ENCODE peak calls at places on chromosome 2, in five cellular contexts. One of them, this sample, is unnamed.
A peak's percentile ranks its signal among the peaks of the same experiment; 100 is the strongest.

GRCh38 chr2:207286106-207286505 is 120.4 kb upstream of the KLF7 start:
- DNase-seq in upper lobe of right lung: no peak
- DNase-seq in suprapubic skin: no peak
- DNase-seq in small intestine: no peak
- DNase-seq in neural progenitor cell: no peak
- DNase-seq in this sample: no peak

GRCh38 chr2:46632349-46632748 is 153.0 kb downstream of the TMEM247 start:
- DNase-seq in upper lobe of right lung: no peak
- DNase-seq in suprapubic skin: no peak
- DNase-seq in neural progenitor cell: peak; percentile 28
- DNase-seq in small intestine: peak; percentile 48
- DNase-seq in this sample: peak; percentile 61

GRCh38 chr2:239826786-239827510 is 198.2 kb downstream of the NDUFA10 start:
- DNase-seq in small intestine: no peak
- DNase-seq in upper lobe of right lung: peak; percentile 48
- DNase-seq in neural progenitor cell: no peak
- DNase-seq in suprapubic skin: peak; percentile 46
- DNase-seq in this sample: no peak

GRCh38 chr2:186572705-186573104 is 17.2 kb upstream of the ITGAV start:
- DNase-seq in small intestine: no peak
- DNase-seq in upper lobe of right lung: no peak
- DNase-seq in neural progenitor cell: no peak
- DNase-seq in suprapubic skin: no peak
- DNase-seq in this sample: no peak

GRCh38 chr2:96970910-96971309 is 15.5 kb downstream of the FAM178B start:
- DNase-seq in suprapubic skin: no peak
- DNase-seq in neural progenitor cell: no peak
- DNase-seq in small intestine: no peak
- DNase-seq in upper lobe of right lung: peak; percentile 76
- DNase-seq in this sample: no peak

GRCh38 chr2:10806543-10806942 is 6.0 kb downstream of the PDIA6 start:
- DNase-seq in small intestine: no peak
- DNase-seq in upper lobe of right lung: no peak
- DNase-seq in neural progenitor cell: no peak
- DNase-seq in suprapubic skin: no peak
- DNase-seq in this sample: no peak

GRCh38 chr2:25829377-25829704 is 48.9 kb downstream of the ASXL2 start:
- DNase-seq in suprapubic skin: no peak
- DNase-seq in upper lobe of right lung: no peak
- DNase-seq in neural progenitor cell: no peak
- DNase-seq in small intestine: peak; percentile 11
- DNase-seq in this sample: no peak

GRCh38 chr2:134372611-134373131 is 118.8 kb downstream of the MGAT5 start:
- DNase-seq in neural progenitor cell: no peak
- DNase-seq in small intestine: no peak
- DNase-seq in suprapubic skin: no peak
- DNase-seq in upper lobe of right lung: no peak
- DNase-seq in this sample: peak; percentile 3

GRCh38 chr2:200329798-200330197 is 23.3 kb downstream of the SPATS2L start:
- DNase-seq in upper lobe of right lung: no peak
- DNase-seq in suprapubic skin: no peak
- DNase-seq in neural progenitor cell: no peak
- DNase-seq in small intestine: no peak
- DNase-seq in this sample: no peak

GRCh38 chr2:130822766-130823165 is 13.9 kb upstream of the ARHGEF4 start:
- DNase-seq in small intestine: no peak
- DNase-seq in upper lobe of right lung: peak; percentile 54
- DNase-seq in neural progenitor cell: no peak
- DNase-seq in suprapubic skin: no peak
- DNase-seq in this sample: no peak

GRCh38 chr2:216049452-216049851 is 32.2 kb downstream of the PECR start:
- DNase-seq in upper lobe of right lung: no peak
- DNase-seq in neural progenitor cell: no peak
- DNase-seq in small intestine: no peak
- DNase-seq in suprapubic skin: no peak
- DNase-seq in this sample: no peak

GRCh38 chr2:60821133-60821469 is 60.3 kb upstream of the REL start:
- DNase-seq in neural progenitor cell: no peak
- DNase-seq in upper lobe of right lung: no peak
- DNase-seq in small intestine: no peak
- DNase-seq in suprapubic skin: no peak
- DNase-seq in this sample: no peak

GRCh38 chr2:134410831-134411231 is 157.0 kb downstream of the MGAT5 start:
- DNase-seq in small intestine: no peak
- DNase-seq in upper lobe of right lung: no peak
- DNase-seq in neural progenitor cell: no peak
- DNase-seq in suprapubic skin: no peak
- DNase-seq in this sample: no peak

GRCh38 chr2:61380120-61380881 is 90.6 kb downstream of the USP34 start:
- DNase-seq in neural progenitor cell: no peak
- DNase-seq in suprapubic skin: no peak
- DNase-seq in small intestine: no peak
- DNase-seq in upper lobe of right lung: no peak
- DNase-seq in this sample: no peak

GRCh38 chr2:233351423-233351822 is 2.9 kb upstream of the DGKD start:
- DNase-seq in upper lobe of right lung: no peak
- DNase-seq in neural progenitor cell: no peak
- DNase-seq in suprapubic skin: no peak
- DNase-seq in small intestine: no peak
- DNase-seq in this sample: peak; percentile 76

GRCh38 chr2:47990503-47990902 is 84.2 kb upstream of the FBXO11 start:
- DNase-seq in neural progenitor cell: no peak
- DNase-seq in small intestine: no peak
- DNase-seq in upper lobe of right lung: no peak
- DNase-seq in suprapubic skin: no peak
- DNase-seq in this sample: no peak

GRCh38 chr2:217248312-217248935 is 388.6 kb upstream of the TNP1 start:
- DNase-seq in small intestine: no peak
- DNase-seq in neural progenitor cell: no peak
- DNase-seq in suprapubic skin: peak; percentile 66
- DNase-seq in upper lobe of right lung: peak; percentile 72
- DNase-seq in this sample: peak; percentile 64

GRCh38 chr2:217049931-217050330 is 190.1 kb upstream of the TNP1 start:
- DNase-seq in small intestine: no peak
- DNase-seq in suprapubic skin: no peak
- DNase-seq in neural progenitor cell: peak; percentile 9
- DNase-seq in upper lobe of right lung: no peak
- DNase-seq in this sample: no peak

GRCh38 chr2:64980192-64980591 is 9.0 kb upstream of the SLC1A4 start:
- DNase-seq in suprapubic skin: no peak
- DNase-seq in upper lobe of right lung: no peak
- DNase-seq in neural progenitor cell: no peak
- DNase-seq in small intestine: no peak
- DNase-seq in this sample: no peak

GRCh38 chr2:217653240-217653639 is 349.6 kb downstream of the TNS1 start:
- DNase-seq in small intestine: no peak
- DNase-seq in neural progenitor cell: no peak
- DNase-seq in upper lobe of right lung: peak; percentile 67
- DNase-seq in suprapubic skin: peak; percentile 84
- DNase-seq in this sample: peak; percentile 22

GRCh38 chr2:217559084-217559483 is 443.7 kb downstream of the TNS1 start:
- DNase-seq in upper lobe of right lung: no peak
- DNase-seq in small intestine: no peak
- DNase-seq in neural progenitor cell: no peak
- DNase-seq in suprapubic skin: no peak
- DNase-seq in this sample: no peak

GRCh38 chr2:233356546-233357308 is 2.4 kb downstream of the DGKD start:
- DNase-seq in suprapubic skin: no peak
- DNase-seq in neural progenitor cell: no peak
- DNase-seq in upper lobe of right lung: peak; percentile 52
- DNase-seq in small intestine: peak; percentile 40
- DNase-seq in this sample: no peak

GRCh38 chr2:207777124-207777523 is 7.4 kb upstream of the FZD5 start:
- DNase-seq in neural progenitor cell: no peak
- DNase-seq in suprapubic skin: no peak
- DNase-seq in upper lobe of right lung: no peak
- DNase-seq in small intestine: no peak
- DNase-seq in this sample: no peak

GRCh38 chr2:52933878-52934277 is 833.7 kb upstream of the CHAC2 start:
- DNase-seq in neural progenitor cell: no peak
- DNase-seq in suprapubic skin: no peak
- DNase-seq in small intestine: no peak
- DNase-seq in upper lobe of right lung: no peak
- DNase-seq in this sample: no peak

GRCh38 chr2:149657393-149657792 is 69.8 kb upstream of the MMADHC start:
- DNase-seq in upper lobe of right lung: no peak
- DNase-seq in suprapubic skin: no peak
- DNase-seq in neural progenitor cell: no peak
- DNase-seq in small intestine: no peak
- DNase-seq in this sample: peak; percentile 29

GRCh38 chr2:42879913-42880737 is 87.7 kb upstream of the HAAO start:
- DNase-seq in upper lobe of right lung: no peak
- DNase-seq in neural progenitor cell: no peak
- DNase-seq in suprapubic skin: peak; percentile 58
- DNase-seq in small intestine: no peak
- DNase-seq in this sample: no peak

GRCh38 chr2:39492095-39492590 is 55.1 kb upstream of the MAP4K3 start:
- DNase-seq in upper lobe of right lung: no peak
- DNase-seq in neural progenitor cell: no peak
- DNase-seq in small intestine: peak; percentile 53
- DNase-seq in suprapubic skin: no peak
- DNase-seq in this sample: peak; percentile 32

GRCh38 chr2:238742066-238742465 is 105.8 kb upstream of the TWIST2 start:
- DNase-seq in upper lobe of right lung: no peak
- DNase-seq in neural progenitor cell: no peak
- DNase-seq in suprapubic skin: no peak
- DNase-seq in small intestine: no peak
- DNase-seq in this sample: no peak

GRCh38 chr2:37985333-37985732 is 60.2 kb downstream of the RMDN2 start:
- DNase-seq in small intestine: no peak
- DNase-seq in neural progenitor cell: no peak
- DNase-seq in suprapubic skin: no peak
- DNase-seq in upper lobe of right lung: no peak
- DNase-seq in this sample: no peak

GRCh38 chr2:70085711-70086277 is 1.5 kb upstream of the PCBP1 start:
- DNase-seq in neural progenitor cell: no peak
- DNase-seq in suprapubic skin: peak; percentile 40
- DNase-seq in small intestine: no peak
- DNase-seq in upper lobe of right lung: no peak
- DNase-seq in this sample: no peak

GRCh38 chr2:32064021-32064678 is 794 bp downstream of the SPAST start:
- DNase-seq in suprapubic skin: no peak
- DNase-seq in small intestine: peak; percentile 30
- DNase-seq in upper lobe of right lung: no peak
- DNase-seq in neural progenitor cell: no peak
- DNase-seq in this sample: no peak

GRCh38 chr2:96800061-96800761 is 15.9 kb upstream of the CNNM3 start:
- DNase-seq in suprapubic skin: no peak
- DNase-seq in small intestine: no peak
- DNase-seq in neural progenitor cell: no peak
- DNase-seq in upper lobe of right lung: no peak
- DNase-seq in this sample: no peak

GRCh38 chr2:235607541-235608199 is 113.8 kb downstream of the AGAP1 start:
- DNase-seq in small intestine: no peak
- DNase-seq in upper lobe of right lung: no peak
- DNase-seq in neural progenitor cell: no peak
- DNase-seq in suprapubic skin: no peak
- DNase-seq in this sample: no peak

GRCh38 chr2:16312771-16313170 is 352.9 kb downstream of the CYRIA start:
- DNase-seq in upper lobe of right lung: no peak
- DNase-seq in suprapubic skin: no peak
- DNase-seq in neural progenitor cell: no peak
- DNase-seq in small intestine: no peak
- DNase-seq in this sample: no peak

GRCh38 chr2:9675369-9676351 is 44.9 kb upstream of the YWHAQ start:
- DNase-seq in suprapubic skin: no peak
- DNase-seq in small intestine: no peak
- DNase-seq in neural progenitor cell: peak; percentile 55
- DNase-seq in upper lobe of right lung: no peak
- DNase-seq in this sample: peak; percentile 95

GRCh38 chr2:152907046-152907445 is 188.6 kb downstream of the ARL6IP6 start:
- DNase-seq in suprapubic skin: no peak
- DNase-seq in upper lobe of right lung: no peak
- DNase-seq in small intestine: no peak
- DNase-seq in neural progenitor cell: no peak
- DNase-seq in this sample: no peak
- H3K4me1 ChIP-seq in suprapubic skin: no peaks in the 10 kb centered on the region
- H3K4me1 ChIP-seq in upper lobe of right lung: no peaks in the 10 kb centered on the region
- H3K4me1 ChIP-seq in small intestine: no peaks in the 10 kb centered on the region
- H3K4me1 ChIP-seq in neural progenitor cell: no peaks in the 10 kb centered on the region
- H3K4me1 ChIP-seq in this sample: no peaks in the 10 kb centered on the region

GRCh38 chr2:172447811-172448493 is 20.6 kb downstream of the ITGA6 start:
- DNase-seq in small intestine: peak; percentile 90
- DNase-seq in upper lobe of right lung: no peak
- DNase-seq in suprapubic skin: no peak
- DNase-seq in neural progenitor cell: no peak
- DNase-seq in this sample: no peak
- H3K4me1 ChIP-seq in small intestine: peaks cover 5% of the 10 kb centered on the region
- H3K4me1 ChIP-seq in upper lobe of right lung: peaks cover 15% of the 10 kb centered on the region
- H3K4me1 ChIP-seq in suprapubic skin: peaks cover 36% of the 10 kb centered on the region
- H3K4me1 ChIP-seq in neural progenitor cell: peaks cover 15% of the 10 kb centered on the region
- H3K4me1 ChIP-seq in this sample: peaks cover 22% of the 10 kb centered on the region

DNA sequence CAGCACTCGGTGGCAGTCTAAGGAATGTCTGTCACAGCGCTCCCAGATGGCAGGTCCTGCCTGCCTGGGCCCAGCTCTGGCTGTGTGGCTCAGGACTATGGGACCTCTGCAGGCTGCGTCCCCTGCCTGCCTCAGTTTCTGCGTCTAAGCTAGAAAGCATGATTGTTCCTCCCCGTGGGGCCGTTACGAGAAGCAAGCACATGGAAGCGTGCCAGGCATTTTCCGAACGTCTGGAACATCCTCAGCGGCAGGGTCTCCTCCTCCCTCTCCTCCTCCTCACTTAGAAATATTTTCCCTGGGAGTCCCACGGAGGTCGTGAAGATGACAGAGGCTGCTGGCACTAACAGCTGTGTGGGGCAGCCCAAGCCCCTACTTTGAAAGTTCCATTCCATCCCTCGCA is 43.3 kb downstream of the LRRFIP1 start:
- DNase-seq in small intestine: no peak
- DNase-seq in neural progenitor cell: no peak
- DNase-seq in suprapubic skin: no peak
- DNase-seq in upper lobe of right lung: peak; percentile 51
- DNase-seq in this sample: no peak
- H3K4me1 ChIP-seq in small intestine: no peaks in the 10 kb centered on the region
- H3K4me1 ChIP-seq in neural progenitor cell: peaks cover 23% of the 10 kb centered on the region
- H3K4me1 ChIP-seq in suprapubic skin: peaks cover 36% of the 10 kb centered on the region
- H3K4me1 ChIP-seq in upper lobe of right lung: peaks cover 36% of the 10 kb centered on the region
- H3K4me1 ChIP-seq in this sample: peaks cover 44% of the 10 kb centered on the region

GRCh38 chr2:23589739-23590138 is 204.8 kb downstream of the KLHL29 start:
- DNase-seq in upper lobe of right lung: no peak
- DNase-seq in suprapubic skin: no peak
- DNase-seq in neural progenitor cell: no peak
- DNase-seq in small intestine: no peak
- DNase-seq in this sample: no peak

GRCh38 chr2:23588106-23588505 is 203.1 kb downstream of the KLHL29 start:
- DNase-seq in small intestine: no peak
- DNase-seq in suprapubic skin: no peak
- DNase-seq in neural progenitor cell: no peak
- DNase-seq in upper lobe of right lung: peak; percentile 51
- DNase-seq in this sample: no peak

GRCh38 chr2:23587330-23587729 is 202.4 kb downstream of the KLHL29 start:
- DNase-seq in small intestine: no peak
- DNase-seq in upper lobe of right lung: no peak
- DNase-seq in suprapubic skin: no peak
- DNase-seq in neural progenitor cell: no peak
- DNase-seq in this sample: no peak

GRCh38 chr2:23589220-23589647 is 204.3 kb downstream of the KLHL29 start:
- DNase-seq in small intestine: no peak
- DNase-seq in upper lobe of right lung: no peak
- DNase-seq in suprapubic skin: no peak
- DNase-seq in neural progenitor cell: no peak
- DNase-seq in this sample: no peak

GRCh38 chr2:23588788-23589187 is 203.8 kb downstream of the KLHL29 start:
- DNase-seq in neural progenitor cell: no peak
- DNase-seq in upper lobe of right lung: peak; percentile 16
- DNase-seq in small intestine: no peak
- DNase-seq in suprapubic skin: no peak
- DNase-seq in this sample: no peak
- H3K4me1 ChIP-seq in neural progenitor cell: peaks cover 9% of the 10 kb centered on the region
- H3K4me1 ChIP-seq in upper lobe of right lung: no peaks in the 10 kb centered on the region
- H3K4me1 ChIP-seq in small intestine: no peaks in the 10 kb centered on the region
- H3K4me1 ChIP-seq in suprapubic skin: peaks cover 4% of the 10 kb centered on the region
- H3K4me1 ChIP-seq in this sample: peaks cover 40% of the 10 kb centered on the region